ENCODE peak calls at places on chromosome 2, in five cellular contexts. Y is K562, R is HCT116, D is GM12878, E is HepG2. A is an unnamed sample.
A peak's percentile ranks its signal among the peaks of the same experiment; 100 is the strongest.

GRCh38 chr2:200588076-200588678 is 2.4 kb downstream of the AOX1 start:
- DNase-seq in Y (no peak), R (no peak), D (no peak), E (no peak), A (no peak)

GRCh38 chr2:14690926-14691325 is 58.4 kb downstream of the LRATD1 start:
- DNase-seq in Y (no peak), R (no peak), D (no peak), E (no peak), A (no peak)

GRCh38 chr2:227198866-227199265 is 34.4 kb downstream of the COL4A3 start:
- DNase-seq in Y (no peak), R (no peak), D (no peak), E (no peak), A (no peak)

GRCh38 chr2:182248898-182249297 is 177.9 kb downstream of the PDE1A start:
- DNase-seq in Y (no peak), R (no peak), D (no peak), E (no peak), A (no peak)

GRCh38 chr2:64865073-64865830 is 123.9 kb upstream of the SLC1A4 start:
- DNase-seq in Y (peak; percentile 60), R (no peak), D (no peak), E (no peak), A (no peak)

GRCh38 chr2:15930589-15931513 is 9.5 kb upstream of the MYCN start:
- DNase-seq in Y (no peak), R (no peak), D (no peak), E (no peak), A (no peak)

GRCh38 chr2:207792244-207792785 is 22.6 kb upstream of the FZD5 start:
- DNase-seq in Y (peak; percentile 77), R (peak; percentile 69), D (no peak), E (peak; percentile 84), A (no peak)

GRCh38 chr2:238895901-238896600 is 48.2 kb downstream of the TWIST2 start:
- DNase-seq in Y (no peak), R (no peak), D (no peak), E (peak; percentile 29), A (peak; percentile 23)

GRCh38 chr2:15640291-15640711 is 48.6 kb downstream of the DDX1 start:
- DNase-seq in Y (peak; percentile 57), R (no peak), D (no peak), E (peak; percentile 43), A (no peak)

GRCh38 chr2:85929096-85930044 is 40.6 kb upstream of the ST3GAL5 start:
- DNase-seq in Y (no peak), R (no peak), D (no peak), E (no peak), A (no peak)

GRCh38 chr2:127675335-127676261 is at the start of gene LIMS2:
- DNase-seq in Y (no peak), R (no peak), D (no peak), E (no peak), A (no peak)

GRCh38 chr2:108634591-108635160 is 84.6 kb upstream of the RANBP2 start:
- DNase-seq in Y (no peak), R (no peak), D (no peak), E (no peak), A (no peak)

GRCh38 chr2:20672191-20672951 is 5.4 kb downstream of the GDF7 start:
- DNase-seq in Y (no peak), R (no peak), D (no peak), E (no peak), A (no peak)

DNA sequence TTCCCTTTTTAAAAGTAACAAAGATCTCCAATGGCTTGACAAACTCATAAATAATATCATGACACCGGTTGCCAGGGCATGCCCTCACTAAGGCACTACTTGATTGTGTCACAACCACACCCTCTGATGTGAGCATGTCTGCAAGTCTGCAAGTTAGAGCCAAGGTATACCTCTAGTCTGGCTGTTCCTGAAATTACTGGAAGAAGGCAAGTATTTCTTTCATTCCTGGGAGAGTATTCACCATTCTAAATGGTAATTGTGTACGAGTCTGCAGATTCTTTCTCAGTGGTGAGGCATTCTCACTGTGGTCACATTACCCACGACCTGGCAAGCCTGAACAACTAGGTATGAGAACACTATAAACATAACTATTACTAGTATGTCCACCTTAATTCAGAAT is 25.7 kb upstream of the RNU4ATAC start:
- DNase-seq in Y (no peak), R (no peak), D (no peak), E (no peak), A (no peak)
- H2AFZ ChIP-seq in Y (no peak overlapping the region), R (no peak overlapping the region), D (no peak overlapping the region), E (no peak overlapping the region), A (no peak overlapping the region)

DNA sequence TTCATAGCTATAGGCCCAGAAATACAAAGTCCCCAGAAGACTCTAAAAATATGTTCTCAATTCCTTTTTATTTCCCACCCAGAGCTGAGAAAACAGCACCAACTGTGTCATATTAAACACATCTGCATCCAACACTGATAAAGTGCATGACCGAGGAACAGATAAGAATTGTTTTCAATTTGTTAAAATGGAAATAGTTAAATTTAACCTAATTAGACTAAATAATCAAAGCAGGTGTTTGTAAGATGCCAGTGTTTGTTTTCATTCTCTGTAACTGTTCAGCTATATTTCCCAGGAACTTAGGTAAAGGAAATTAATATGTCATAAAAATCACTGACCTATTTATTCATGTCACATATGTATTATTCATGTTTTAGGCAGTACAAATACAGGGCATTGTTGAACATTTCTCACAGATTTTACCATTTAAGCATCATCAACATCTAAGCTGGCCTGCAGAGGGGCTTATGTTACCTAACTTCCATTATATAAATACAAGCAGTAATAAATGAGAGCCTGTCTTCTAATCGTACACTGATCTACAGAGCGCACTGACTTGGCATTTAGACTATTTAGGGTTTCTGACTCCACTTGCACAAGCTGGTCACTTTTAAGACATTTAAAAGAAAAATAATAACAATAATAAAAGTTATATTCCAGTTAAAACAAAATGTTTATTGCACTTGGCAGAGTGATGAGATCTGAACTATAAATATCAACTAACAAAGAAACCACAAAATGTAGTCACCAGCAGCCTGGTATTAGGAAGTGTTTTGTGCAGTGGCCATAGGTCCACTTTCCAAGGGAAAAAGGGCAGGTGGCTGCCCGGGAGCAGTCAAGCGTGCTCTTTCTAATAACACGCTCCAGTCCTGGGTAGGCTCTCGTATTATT is 86.6 kb upstream of the ZFP36L2 start:
- DNase-seq in Y (no peak), R (no peak), D (no peak), E (no peak), A (no peak)
- TF ChIP-seq ZNF274 in Y (no peak), R (no peak), D (no peak), E (no peak), A (no peak)

DNA sequence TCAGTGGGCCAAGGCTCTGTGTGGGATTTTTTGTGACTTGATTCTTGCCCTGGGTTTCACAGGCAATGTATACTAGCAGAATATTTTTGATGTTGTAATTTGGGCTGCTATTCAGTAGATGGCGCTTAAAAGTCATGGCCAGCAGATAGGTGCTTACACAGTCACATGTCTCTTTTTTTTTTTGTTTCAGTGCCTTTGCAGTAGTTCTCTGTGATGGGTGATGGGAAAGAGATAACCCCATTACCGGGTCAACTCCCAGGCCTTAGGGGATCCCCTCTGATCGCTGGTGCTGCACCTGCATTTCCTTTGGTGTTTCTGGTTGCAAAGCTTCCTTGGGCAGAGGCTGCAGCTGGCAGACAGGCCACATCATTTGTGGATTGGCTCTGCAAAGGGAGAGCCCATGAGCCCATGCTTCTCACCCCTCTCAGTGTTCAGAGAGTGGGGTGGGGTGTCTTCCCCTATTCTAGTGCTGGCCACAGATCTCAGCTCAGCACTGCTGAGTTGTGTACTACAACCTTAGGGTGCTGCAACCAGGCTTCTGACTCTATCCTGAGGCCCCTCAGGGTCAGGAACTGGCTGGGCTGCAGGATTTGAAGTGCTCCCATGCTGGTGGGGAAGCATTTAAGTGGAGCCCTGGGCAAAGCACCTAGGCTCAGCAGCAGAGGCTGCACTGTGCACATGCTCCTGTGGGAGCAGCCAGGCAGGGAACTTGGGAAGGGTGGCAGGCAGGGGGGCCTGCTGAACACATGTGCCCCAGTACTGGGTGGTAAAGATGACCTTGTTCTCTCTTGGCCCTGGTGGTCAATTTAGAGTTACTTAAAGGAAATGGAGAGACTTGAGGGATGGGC is 219.8 kb upstream of the SPHKAP start:
- DNase-seq in Y (peak; percentile 0), R (no peak), D (no peak), E (no peak), A (no peak)
- H2AFZ ChIP-seq in Y (no peak overlapping the region), R (no peak overlapping the region), D (no peak overlapping the region), E (no peak overlapping the region), A (no peak overlapping the region)

GRCh38 chr2:644871-645270 is 32.3 kb downstream of the TMEM18 start:
- DNase-seq in Y (no peak), R (no peak), D (no peak), E (no peak), A (no peak)

GRCh38 chr2:642431-642815 is 34.8 kb downstream of the TMEM18 start:
- DNase-seq in Y (no peak), R (no peak), D (no peak), E (no peak), A (no peak)

GRCh38 chr2:643334-643733 is 33.9 kb downstream of the TMEM18 start:
- DNase-seq in Y (no peak), R (no peak), D (no peak), E (no peak), A (peak; percentile 34)

GRCh38 chr2:641501-642430 is 35.4 kb downstream of the TMEM18 start:
- DNase-seq in Y (no peak), R (no peak), D (no peak), E (no peak), A (peak; percentile 40)

GRCh38 chr2:643761-644160 is 33.4 kb downstream of the TMEM18 start:
- DNase-seq in Y (no peak), R (no peak), D (no peak), E (no peak), A (no peak)
- TF ChIP-seq ZNF274 in Y (no peak), R (no peak), D (no peak), E (no peak), A (no peak)

DNA sequence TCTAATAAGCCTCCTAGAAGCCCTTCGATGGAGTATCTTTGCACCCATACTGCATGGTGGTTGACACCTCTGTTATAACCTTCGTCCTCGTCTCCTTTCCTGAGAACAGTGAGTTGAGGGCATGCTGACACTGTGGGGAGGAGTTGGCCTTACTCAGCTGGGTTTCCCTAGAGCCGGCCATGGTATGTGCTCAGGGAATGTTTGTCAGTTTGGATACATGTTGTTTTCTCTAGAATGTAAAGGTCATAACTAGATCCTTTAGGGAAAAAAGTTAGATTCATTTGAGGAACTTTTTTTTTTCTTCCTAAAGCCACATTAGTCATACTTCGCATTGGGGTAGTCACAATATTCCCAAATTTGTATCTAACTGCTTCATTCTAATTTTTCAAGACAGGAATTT is 106.0 kb upstream of the FOSL2 start:
- DNase-seq in Y (no peak), R (no peak), D (no peak), E (no peak), A (no peak)
- H2AFZ ChIP-seq in Y (no peak overlapping the region), R (no peak overlapping the region), D (no peak overlapping the region), E (no peak overlapping the region), A (no peak overlapping the region)

GRCh38 chr2:96359866-96360265 is 24.3 kb downstream of the NCAPH start:
- DNase-seq in Y (no peak), R (no peak), D (no peak), E (no peak), A (no peak)
- TF ChIP-seq ZNF274 in Y (no peak), R (no peak), D (no peak), E (no peak), A (no peak)

A was measured in H1.